ENCODE peak calls at places on chromosomes 7 and 10, in five cellular contexts. One of them, this sample, is unnamed.

GRCh38 chr7:1240917-1241509 is 8.3 kb downstream of the UNCX start:
- DNase-seq in stimulated activated CD4-positive, alpha-beta T cell treated with anti-CD3 and anti-CD28 coated beads, Interleukin-4, amount 100 ng/mL, for 48 hours: no peak
- DNase-seq in OCI-M1: no peak
- DNase-seq in Daoy: no peak
- DNase-seq in NCI-H2081 treated with DMSO at 0.1 percent for 48 hours: no peak
- DNase-seq in this sample: no peak

GRCh38 chr10:119103687-119104652 is at the start of gene DENND10:
- DNase-seq in Daoy: peak
- DNase-seq in NCI-H2081 treated with DMSO at 0.1 percent for 48 hours: no peak
- DNase-seq in stimulated activated CD4-positive, alpha-beta T cell treated with anti-CD3 and anti-CD28 coated beads, Interleukin-4, amount 100 ng/mL, for 48 hours: peak
- DNase-seq in OCI-M1: peak
- DNase-seq in this sample: peak

GRCh38 chr7:97503367-97504094 is 228.4 kb upstream of the TAC1 start:
- DNase-seq in Daoy: no peak
- DNase-seq in NCI-H2081 treated with DMSO at 0.1 percent for 48 hours: no peak
- DNase-seq in OCI-M1: no peak
- DNase-seq in stimulated activated CD4-positive, alpha-beta T cell treated with anti-CD3 and anti-CD28 coated beads, Interleukin-4, amount 100 ng/mL, for 48 hours: no peak
- DNase-seq in this sample: no peak

GRCh38 chr7:91264083-91264923 is at the start of gene FZD1:
- DNase-seq in NCI-H2081 treated with DMSO at 0.1 percent for 48 hours: peak
- DNase-seq in stimulated activated CD4-positive, alpha-beta T cell treated with anti-CD3 and anti-CD28 coated beads, Interleukin-4, amount 100 ng/mL, for 48 hours: peak
- DNase-seq in Daoy: peak
- DNase-seq in OCI-M1: peak
- DNase-seq in this sample: peak

GRCh38 chr10:101038486-101038885 is 7.5 kb downstream of the SFXN3 start:
- DNase-seq in OCI-M1: no peak
- DNase-seq in stimulated activated CD4-positive, alpha-beta T cell treated with anti-CD3 and anti-CD28 coated beads, Interleukin-4, amount 100 ng/mL, for 48 hours: no peak
- DNase-seq in Daoy: no peak
- DNase-seq in NCI-H2081 treated with DMSO at 0.1 percent for 48 hours: no peak
- DNase-seq in this sample: no peak

GRCh38 chr10:17066801-17067200 is 62.8 kb downstream of the CUBN start:
- DNase-seq in NCI-H2081 treated with DMSO at 0.1 percent for 48 hours: no peak
- DNase-seq in Daoy: no peak
- DNase-seq in OCI-M1: no peak
- DNase-seq in stimulated activated CD4-positive, alpha-beta T cell treated with anti-CD3 and anti-CD28 coated beads, Interleukin-4, amount 100 ng/mL, for 48 hours: no peak
- DNase-seq in this sample: no peak

GRCh38 chr7:36747251-36747968 is 23.1 kb upstream of the AOAH start:
- DNase-seq in NCI-H2081 treated with DMSO at 0.1 percent for 48 hours: no peak
- DNase-seq in stimulated activated CD4-positive, alpha-beta T cell treated with anti-CD3 and anti-CD28 coated beads, Interleukin-4, amount 100 ng/mL, for 48 hours: no peak
- DNase-seq in Daoy: peak
- DNase-seq in OCI-M1: no peak
- DNase-seq in this sample: no peak

GRCh38 chr10:59771162-59771807 is 18.0 kb upstream of the MRLN start:
- DNase-seq in NCI-H2081 treated with DMSO at 0.1 percent for 48 hours: no peak
- DNase-seq in stimulated activated CD4-positive, alpha-beta T cell treated with anti-CD3 and anti-CD28 coated beads, Interleukin-4, amount 100 ng/mL, for 48 hours: no peak
- DNase-seq in OCI-M1: no peak
- DNase-seq in Daoy: no peak
- DNase-seq in this sample: no peak

GRCh38 chr10:80522756-80523363 is 14.8 kb upstream of the SH2D4B start:
- DNase-seq in stimulated activated CD4-positive, alpha-beta T cell treated with anti-CD3 and anti-CD28 coated beads, Interleukin-4, amount 100 ng/mL, for 48 hours: no peak
- DNase-seq in NCI-H2081 treated with DMSO at 0.1 percent for 48 hours: no peak
- DNase-seq in OCI-M1: no peak
- DNase-seq in Daoy: no peak
- DNase-seq in this sample: no peak

GRCh38 chr7:28093617-28094232 is 86.9 kb downstream of the JAZF1 start:
- DNase-seq in OCI-M1: peak
- DNase-seq in Daoy: peak
- DNase-seq in NCI-H2081 treated with DMSO at 0.1 percent for 48 hours: no peak
- DNase-seq in stimulated activated CD4-positive, alpha-beta T cell treated with anti-CD3 and anti-CD28 coated beads, Interleukin-4, amount 100 ng/mL, for 48 hours: peak
- DNase-seq in this sample: peak

GRCh38 chr10:49298666-49298989 is 342 bp upstream of the C10orf71 start:
- DNase-seq in Daoy: no peak
- DNase-seq in OCI-M1: no peak
- DNase-seq in stimulated activated CD4-positive, alpha-beta T cell treated with anti-CD3 and anti-CD28 coated beads, Interleukin-4, amount 100 ng/mL, for 48 hours: no peak
- DNase-seq in NCI-H2081 treated with DMSO at 0.1 percent for 48 hours: no peak
- DNase-seq in this sample: no peak

GRCh38 chr7:44377681-44378421 is 52.5 kb upstream of the CAMK2B start:
- DNase-seq in OCI-M1: no peak
- DNase-seq in stimulated activated CD4-positive, alpha-beta T cell treated with anti-CD3 and anti-CD28 coated beads, Interleukin-4, amount 100 ng/mL, for 48 hours: no peak
- DNase-seq in NCI-H2081 treated with DMSO at 0.1 percent for 48 hours: no peak
- DNase-seq in Daoy: no peak
- DNase-seq in this sample: no peak

GRCh38 chr10:6409982-6410694 is 169.9 kb downstream of the PRKCQ start:
- DNase-seq in NCI-H2081 treated with DMSO at 0.1 percent for 48 hours: no peak
- DNase-seq in OCI-M1: no peak
- DNase-seq in Daoy: peak
- DNase-seq in stimulated activated CD4-positive, alpha-beta T cell treated with anti-CD3 and anti-CD28 coated beads, Interleukin-4, amount 100 ng/mL, for 48 hours: no peak
- DNase-seq in this sample: no peak

GRCh38 chr10:124744047-124744687 is at the start of gene FAM53B:
- DNase-seq in Daoy: peak
- DNase-seq in OCI-M1: peak
- DNase-seq in stimulated activated CD4-positive, alpha-beta T cell treated with anti-CD3 and anti-CD28 coated beads, Interleukin-4, amount 100 ng/mL, for 48 hours: peak
- DNase-seq in NCI-H2081 treated with DMSO at 0.1 percent for 48 hours: no peak
- DNase-seq in this sample: peak

GRCh38 chr10:60236869-60237524 is 152.7 kb downstream of the ANK3 start:
- DNase-seq in Daoy: peak
- DNase-seq in NCI-H2081 treated with DMSO at 0.1 percent for 48 hours: no peak
- DNase-seq in OCI-M1: peak
- DNase-seq in stimulated activated CD4-positive, alpha-beta T cell treated with anti-CD3 and anti-CD28 coated beads, Interleukin-4, amount 100 ng/mL, for 48 hours: no peak
- DNase-seq in this sample: peak

GRCh38 chr10:94607111-94607510 is 61.5 kb downstream of the HELLS start:
- DNase-seq in NCI-H2081 treated with DMSO at 0.1 percent for 48 hours: no peak
- DNase-seq in OCI-M1: no peak
- DNase-seq in Daoy: no peak
- DNase-seq in stimulated activated CD4-positive, alpha-beta T cell treated with anti-CD3 and anti-CD28 coated beads, Interleukin-4, amount 100 ng/mL, for 48 hours: no peak
- DNase-seq in this sample: no peak